ENCODE peak calls at places on chromosomes 1 and 21, in six cellular contexts. R, M, H, P, V and A are unnamed samples.

GRCh38 chr1:117058810-117059209 is 1.3 kb upstream of the TTF2 start:
- DNase-seq in M (peak; percentile 11), R (no peak), P (no peak), V (no peak), H (no peak), A (no peak)

GRCh38 chr21:15433091-15433490 is 296.7 kb upstream of the USP25 start:
- DNase-seq in V (no peak), P (no peak), H (peak; percentile 34), R (no peak), M (no peak), A (no peak)

GRCh38 chr1:109231085-109231484 is 17.4 kb downstream of the SARS1 start:
- DNase-seq in V (no peak), H (no peak), R (no peak), P (no peak), M (no peak), A (no peak)

GRCh38 chr1:19512545-19512944 is 27.2 kb upstream of the CAPZB start:
- DNase-seq in M (no peak), P (no peak), R (no peak), H (no peak), V (peak; percentile 20), A (no peak)

GRCh38 chr21:31491617-31492016 is 147.6 kb upstream of the TIAM1 start:
- DNase-seq in M (no peak), P (no peak), H (no peak), V (no peak), R (no peak), A (no peak)

GRCh38 chr1:65762081-65762862 is 30.4 kb upstream of the PDE4B start:
- DNase-seq in V (peak; percentile 57), P (no peak), R (no peak), H (no peak), M (peak; percentile 65), A (no peak)

GRCh38 chr21:38386967-38387366 is 111.3 kb downstream of the ERG start:
- DNase-seq in R (no peak), P (no peak), V (no peak), M (no peak), H (no peak), A (peak; percentile 91)

GRCh38 chr21:45455321-45456013 is 50.5 kb downstream of the COL18A1 start:
- DNase-seq in P (peak; percentile 52), V (peak; percentile 48), R (no peak), H (no peak), M (peak; percentile 69), A (no peak)

GRCh38 chr1:247440001-247440620 is 17.8 kb downstream of the OR2B11 start:
- DNase-seq in R (no peak), H (no peak), M (no peak), P (no peak), V (no peak), A (no peak)

GRCh38 chr1:3473381-3473844 is 18.9 kb downstream of the ARHGEF16 start:
- DNase-seq in R (no peak), V (peak; percentile 93), H (no peak), P (no peak), M (no peak), A (no peak)

GRCh38 chr1:246483204-246483933 is 23.7 kb downstream of the SMYD3 start:
- DNase-seq in H (no peak), M (no peak), V (peak; percentile 27), R (no peak), P (no peak), A (no peak)

GRCh38 chr1:154809436-154810413 is 60.4 kb downstream of the KCNN3 start:
- DNase-seq in V (peak; percentile 32), R (no peak), H (no peak), M (peak; percentile 54), P (peak; percentile 55), A (no peak)

GRCh38 chr1:8147922-8148321 is 121.8 kb upstream of the ERRFI1 start:
- DNase-seq in P (no peak), V (no peak), H (no peak), R (no peak), M (no peak), A (no peak)

GRCh38 chr1:161172349-161172748 is 5.0 kb downstream of the B4GALT3 start:
- DNase-seq in M (no peak), V (no peak), R (no peak), H (no peak), P (no peak), A (no peak)

GRCh38 chr1:234776875-234777849 is 167.2 kb upstream of the IRF2BP2 start:
- DNase-seq in H (peak; percentile 10), R (no peak), V (no peak), P (no peak), M (peak; percentile 3), A (no peak)

GRCh38 chr21:41783476-41784150 is 16.8 kb upstream of the RIPK4 start:
- DNase-seq in P (no peak), H (no peak), V (peak; percentile 38), R (peak; percentile 48), M (peak; percentile 100), A (peak; percentile 84)

GRCh38 chr1:41240806-41241747 is 1.0 kb downstream of the SCMH1 start:
- DNase-seq in H (peak; percentile 65), P (peak; percentile 70), R (peak; percentile 59), V (peak; percentile 55), M (peak; percentile 51), A (no peak)

GRCh38 chr1:41835488-41835887 is 83.2 kb downstream of the HIVEP3 start:
- DNase-seq in P (no peak), R (no peak), H (no peak), M (peak; percentile 68), V (no peak), A (no peak)

GRCh38 chr1:184158911-184159701 is 107.6 kb downstream of the TSEN15 start:
- DNase-seq in M (peak; percentile 3), H (no peak), V (peak; percentile 27), R (no peak), P (no peak), A (no peak)

GRCh38 chr1:47527653-47528272 is 89.9 kb downstream of the FOXD2 start:
- DNase-seq in R (peak; percentile 50), V (peak; percentile 8), P (no peak), M (peak; percentile 62), H (peak; percentile 46), A (no peak)

GRCh38 chr1:143698016-143698415 is 273.8 kb downstream of the FAM72C start:
- DNase-seq in P (no peak), H (no peak), V (no peak), M (peak; percentile 3), R (peak; percentile 51), A (peak; percentile 11)
- H3K4me3 ChIP-seq in P (no peak overlapping the region), H (no peak overlapping the region), V (no peak overlapping the region), M (no peak overlapping the region), R (no peak overlapping the region), A (no peak overlapping the region)

DNA sequence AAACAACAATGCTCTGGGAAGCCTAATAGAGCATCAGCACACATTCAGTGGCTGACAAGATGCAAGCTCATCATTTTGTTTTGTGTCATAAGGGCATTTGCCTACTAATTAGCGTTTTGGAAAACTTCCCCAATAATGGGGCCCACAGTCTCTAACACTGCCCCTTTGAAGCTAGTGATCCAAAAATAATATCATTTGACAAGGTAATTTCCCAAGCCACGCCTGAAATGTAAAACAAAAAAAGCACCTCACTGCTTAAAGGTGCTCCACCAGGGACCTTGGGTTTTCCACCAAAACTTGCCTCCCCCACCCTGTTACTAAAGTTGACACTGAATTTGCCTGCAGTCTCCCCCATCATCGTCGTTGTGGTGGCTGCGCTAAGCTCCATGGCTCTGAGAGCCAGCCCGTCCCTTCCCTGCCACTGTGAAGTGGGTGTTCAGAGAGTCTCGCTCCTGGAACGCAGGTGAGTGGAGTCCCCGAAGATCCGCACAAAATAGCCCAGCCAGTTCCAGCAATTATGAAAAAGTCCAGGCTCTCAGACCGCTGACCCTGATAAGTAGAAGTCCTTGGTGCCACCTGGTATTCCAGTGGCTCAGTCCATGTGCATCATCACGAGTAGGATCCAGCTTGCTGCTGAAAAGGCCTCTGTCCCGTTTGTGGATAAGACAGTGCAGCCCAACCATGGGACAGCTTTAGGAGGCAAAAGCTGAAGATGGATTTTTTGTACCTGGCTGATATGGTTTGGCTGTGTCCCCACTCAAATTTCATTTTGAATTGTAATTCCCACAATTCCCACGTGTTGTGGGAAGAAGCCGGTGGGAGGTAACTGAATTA is 52.2 kb downstream of the RAB3GAP2 start:
- DNase-seq in V (no peak), P (no peak), H (no peak), R (no peak), M (no peak), A (no peak)
- H3K4me3 ChIP-seq in V (no peak overlapping the region), P (no peak overlapping the region), H (no peak overlapping the region), R (no peak overlapping the region), M (no peak overlapping the region), A (no peak overlapping the region)

GRCh38 chr1:67204298-67204697 is 38.0 kb downstream of the IL23R start:
- DNase-seq in H (no peak), V (no peak), R (no peak), M (no peak), P (no peak), A (no peak)

GRCh38 chr1:67201891-67202290 is 35.6 kb downstream of the IL23R start:
- DNase-seq in P (no peak), H (no peak), V (peak; percentile 21), M (peak; percentile 27), R (no peak), A (no peak)

DNA sequence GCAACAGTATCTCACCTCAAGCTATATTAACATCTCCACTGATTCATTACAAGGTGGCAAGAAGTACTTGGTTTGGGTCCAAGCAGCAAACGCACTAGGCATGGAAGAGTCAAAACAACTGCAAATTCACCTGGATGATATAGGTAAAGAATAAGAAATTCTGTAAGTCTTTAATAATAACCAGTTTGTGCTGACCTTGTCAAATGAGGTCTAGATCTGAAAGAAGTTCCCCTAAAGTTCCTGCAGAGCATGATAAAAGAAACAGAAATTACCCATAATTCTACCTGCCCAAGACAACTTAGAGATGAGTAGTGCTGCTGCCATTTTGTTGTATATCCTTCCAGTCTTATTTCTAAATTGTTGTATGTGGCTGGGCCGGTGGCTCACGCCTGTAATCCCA is 34.5 kb downstream of the IL23R start:
- DNase-seq in V (no peak), H (no peak), P (no peak), M (no peak), R (no peak), A (no peak)
- H3K4me3 ChIP-seq in V (no peak overlapping the region), H (no peak overlapping the region), P (no peak overlapping the region), M (no peak overlapping the region), R (no peak overlapping the region), A (no peak overlapping the region)

GRCh38 chr1:81803423-81804103 is 2.8 kb downstream of the ADGRL2 start:
- DNase-seq in M (no peak), V (no peak), H (peak; percentile 83), R (no peak), P (peak; percentile 22), A (no peak)

GRCh38 chr1:81800741-81801031 is at the start of gene ADGRL2:
- DNase-seq in P (no peak), H (no peak), M (no peak), R (no peak), V (no peak), A (no peak)

GRCh38 chr1:81801032-81801833 is 499 bp downstream of the ADGRL2 start:
- DNase-seq in M (peak; percentile 43), V (peak; percentile 84), P (peak; percentile 88), H (peak; percentile 94), R (peak; percentile 64), A (peak; percentile 14)

GRCh38 chr1:81802601-81803422 is 2.1 kb downstream of the ADGRL2 start:
- DNase-seq in M (no peak), H (peak; percentile 76), P (peak; percentile 82), R (peak; percentile 52), V (peak; percentile 44), A (no peak)

GRCh38 chr1:81801834-81802531 is 1.2 kb downstream of the ADGRL2 start:
- DNase-seq in R (peak; percentile 22), H (peak; percentile 62), M (no peak), P (peak; percentile 42), V (peak; percentile 48), A (no peak)
- H3K4me3 ChIP-seq in R (peak overlapping the region; percentile 91), H (peak overlapping the region; percentile 98), M (peak overlapping the region; percentile 49), P (peak overlapping the region; percentile 89), V (peak overlapping the region; percentile 71), A (no peak overlapping the region)

GRCh38 chr1:35706846-35707245 is 11.8 kb downstream of the C1orf216 start:
- DNase-seq in R (no peak), V (no peak), P (no peak), H (peak; percentile 57), M (no peak), A (no peak)
- H3K4me3 ChIP-seq in R (no peak overlapping the region), V (no peak overlapping the region), P (no peak overlapping the region), H (peak overlapping the region; percentile 65), M (no peak overlapping the region), A (peak overlapping the region; percentile 48)